ENCODE peak calls at places on chromosomes 3 and 15, in seven cellular contexts. L is stimulated activated CD8-positive, alpha-beta memory T cell treated with anti-CD3 and anti-CD28 coated beads, Interleukin-15, amount 100 ng/mL, for 24 hours; G is Caco-2; Q is spleen; V is ELF-1; B is HS-5; C is foreskin fibroblast. R is an unnamed sample.

GRCh38 chr15:50814634-50815033 is 49.1 kb upstream of the SPPL2A start:
- DNase-seq in G (no peak), C (no peak), Q (no peak), B (no peak), L (no peak), V (no peak), R (no peak)

GRCh38 chr3:193928354-193929209 is 207.4 kb upstream of the HES1 start:
- DNase-seq in C (no peak), B (no peak), L (no peak), Q (no peak), V (no peak), G (no peak), R (no peak)

GRCh38 chr15:57427367-57427821 is 51.1 kb downstream of the CGNL1 start:
- DNase-seq in V (peak), G (no peak), Q (no peak), C (peak), B (no peak), L (no peak), R (no peak)

GRCh38 chr3:143121240-143122088 is 1.9 kb downstream of the CHST2 start:
- DNase-seq in Q (peak), V (peak), C (peak), G (no peak), B (no peak), L (peak), R (no peak)

GRCh38 chr3:151015762-151016161 is 43.2 kb upstream of the CLRN1 start:
- DNase-seq in V (no peak), L (no peak), G (no peak), C (peak), B (no peak), Q (no peak), R (no peak)

GRCh38 chr3:13113346-13114335 is 40.4 kb upstream of the IQSEC1 start:
- DNase-seq in V (no peak), C (no peak), Q (peak), L (no peak), B (no peak), G (no peak), R (no peak)

GRCh38 chr3:43926073-43926472 is 235.3 kb downstream of the ABHD5 start:
- DNase-seq in Q (no peak), B (no peak), L (no peak), C (no peak), G (no peak), V (no peak), R (no peak)

GRCh38 chr15:42207674-42208579 is at the start of gene VPS39:
- DNase-seq in C (peak), Q (peak), L (peak), B (peak), G (peak), V (peak), R (peak)

GRCh38 chr15:51649659-51650521 is 27.3 kb upstream of the DMXL2 start:
- DNase-seq in Q (no peak), V (no peak), L (no peak), G (no peak), B (peak), C (peak), R (peak)

GRCh38 chr3:122680381-122681293 is at the start of gene PARP14:
- DNase-seq in G (peak), B (peak), L (no peak), Q (peak), V (peak), C (peak), R (peak)

GRCh38 chr15:87827126-87827525 is 429.4 kb downstream of the NTRK3 start:
- DNase-seq in C (peak), V (no peak), B (peak), L (no peak), Q (no peak), G (no peak), R (no peak)

GRCh38 chr3:142028174-142028833 is 121.0 kb downstream of the TFDP2 start:
- DNase-seq in B (no peak), V (peak), G (no peak), C (peak), L (no peak), Q (no peak), R (peak)

GRCh38 chr3:39519554-39519953 is 52.1 kb downstream of the MOBP start:
- DNase-seq in Q (no peak), B (no peak), L (no peak), C (no peak), V (no peak), G (no peak), R (no peak)

GRCh38 chr3:71189480-71189879 is 394.0 kb downstream of the FOXP1 start:
- DNase-seq in C (peak), B (no peak), L (no peak), G (no peak), V (no peak), Q (no peak), R (no peak)

GRCh38 chr15:89802231-89802928 is 12.3 kb downstream of the ANPEP start:
- DNase-seq in V (no peak), L (no peak), G (no peak), B (no peak), C (no peak), Q (peak), R (no peak)